ENCODE peak calls at places on chromosomes 7 and 10, in seven cellular contexts. One of them, this sample, is unnamed.

GRCh38 chr7:45162311-45162845 is 4.8 kb downstream of the RAMP3 start:
- DNase-seq in lower lobe of right lung: peak; percentile 24
- DNase-seq in right lobe of liver: peak; percentile 23
- DNase-seq in BE2C: no peak
- DNase-seq in tibial artery: no peak
- DNase-seq in left ventricle myocardium inferior: no peak
- DNase-seq in body of pancreas: no peak
- DNase-seq in this sample: no peak

GRCh38 chr10:1130226-1130625 is 74.0 kb downstream of the WDR37 start:
- DNase-seq in body of pancreas: no peak
- DNase-seq in left ventricle myocardium inferior: no peak
- DNase-seq in lower lobe of right lung: no peak
- DNase-seq in right lobe of liver: no peak
- DNase-seq in tibial artery: no peak
- DNase-seq in BE2C: no peak
- DNase-seq in this sample: no peak

GRCh38 chr7:115561341-115562110 is 469.0 kb downstream of the TFEC start:
- DNase-seq in right lobe of liver: no peak
- DNase-seq in lower lobe of right lung: no peak
- DNase-seq in tibial artery: no peak
- DNase-seq in body of pancreas: no peak
- DNase-seq in BE2C: no peak
- DNase-seq in left ventricle myocardium inferior: no peak
- DNase-seq in this sample: peak; percentile 82

GRCh38 chr7:140639366-140640053 is 1.1 kb downstream of the DENND2A start:
- DNase-seq in tibial artery: no peak
- DNase-seq in body of pancreas: no peak
- DNase-seq in right lobe of liver: no peak
- DNase-seq in left ventricle myocardium inferior: no peak
- DNase-seq in BE2C: no peak
- DNase-seq in lower lobe of right lung: no peak
- DNase-seq in this sample: peak; percentile 66

GRCh38 chr10:95655571-95656290 is 780 bp downstream of the ALDH18A1 start:
- DNase-seq in body of pancreas: no peak
- DNase-seq in lower lobe of right lung: no peak
- DNase-seq in tibial artery: peak; percentile 66
- DNase-seq in right lobe of liver: no peak
- DNase-seq in BE2C: peak; percentile 22
- DNase-seq in left ventricle myocardium inferior: no peak
- DNase-seq in this sample: no peak

GRCh38 chr7:26500749-26501352 is 209.2 kb downstream of the SNX10 start:
- DNase-seq in lower lobe of right lung: no peak
- DNase-seq in body of pancreas: no peak
- DNase-seq in right lobe of liver: no peak
- DNase-seq in BE2C: no peak
- DNase-seq in left ventricle myocardium inferior: no peak
- DNase-seq in tibial artery: no peak
- DNase-seq in this sample: no peak

GRCh38 chr10:131667047-131667446 is 233.8 kb upstream of the PPP2R2D start:
- DNase-seq in BE2C: no peak
- DNase-seq in body of pancreas: no peak
- DNase-seq in lower lobe of right lung: no peak
- DNase-seq in left ventricle myocardium inferior: no peak
- DNase-seq in tibial artery: no peak
- DNase-seq in right lobe of liver: no peak
- DNase-seq in this sample: no peak

GRCh38 chr7:12638851-12639467 is 48.5 kb upstream of the ARL4A start:
- DNase-seq in body of pancreas: no peak
- DNase-seq in right lobe of liver: no peak
- DNase-seq in BE2C: no peak
- DNase-seq in tibial artery: no peak
- DNase-seq in lower lobe of right lung: no peak
- DNase-seq in left ventricle myocardium inferior: no peak
- DNase-seq in this sample: no peak

GRCh38 chr7:53604201-53604600 is 568.8 kb downstream of the POM121L12 start:
- DNase-seq in BE2C: no peak
- DNase-seq in lower lobe of right lung: no peak
- DNase-seq in left ventricle myocardium inferior: no peak
- DNase-seq in tibial artery: no peak
- DNase-seq in right lobe of liver: no peak
- DNase-seq in body of pancreas: no peak
- DNase-seq in this sample: no peak

GRCh38 chr7:67463983-67464382 is 467.4 kb downstream of the TYW1 start:
- DNase-seq in body of pancreas: no peak
- DNase-seq in BE2C: peak; percentile 70
- DNase-seq in lower lobe of right lung: no peak
- DNase-seq in tibial artery: no peak
- DNase-seq in right lobe of liver: no peak
- DNase-seq in left ventricle myocardium inferior: no peak
- DNase-seq in this sample: no peak

GRCh38 chr10:98045785-98046389 is 15.5 kb upstream of the CRTAC1 start:
- DNase-seq in lower lobe of right lung: peak; percentile 60
- DNase-seq in body of pancreas: peak; percentile 60
- DNase-seq in tibial artery: no peak
- DNase-seq in BE2C: peak; percentile 64
- DNase-seq in left ventricle myocardium inferior: no peak
- DNase-seq in right lobe of liver: peak; percentile 59
- DNase-seq in this sample: no peak

GRCh38 chr7:101160917-101161316 is 4.5 kb downstream of the VGF start:
- DNase-seq in lower lobe of right lung: no peak
- DNase-seq in body of pancreas: no peak
- DNase-seq in BE2C: no peak
- DNase-seq in tibial artery: no peak
- DNase-seq in right lobe of liver: no peak
- DNase-seq in left ventricle myocardium inferior: no peak
- DNase-seq in this sample: no peak

GRCh38 chr10:129501652-129502436 is 34.8 kb downstream of the MGMT start:
- DNase-seq in BE2C: no peak
- DNase-seq in right lobe of liver: no peak
- DNase-seq in tibial artery: no peak
- DNase-seq in left ventricle myocardium inferior: no peak
- DNase-seq in lower lobe of right lung: no peak
- DNase-seq in body of pancreas: no peak
- DNase-seq in this sample: no peak

GRCh38 chr10:69344591-69345244 is 66.4 kb downstream of the HK1 start:
- DNase-seq in lower lobe of right lung: no peak
- DNase-seq in tibial artery: no peak
- DNase-seq in right lobe of liver: no peak
- DNase-seq in BE2C: no peak
- DNase-seq in left ventricle myocardium inferior: no peak
- DNase-seq in body of pancreas: no peak
- DNase-seq in this sample: no peak

GRCh38 chr10:83222300-83222699 is 917.0 kb upstream of the GHITM start:
- DNase-seq in BE2C: no peak
- DNase-seq in left ventricle myocardium inferior: no peak
- DNase-seq in right lobe of liver: no peak
- DNase-seq in tibial artery: no peak
- DNase-seq in lower lobe of right lung: no peak
- DNase-seq in body of pancreas: no peak
- DNase-seq in this sample: no peak

GRCh38 chr10:28734940-28735759 is 57.8 kb downstream of the BAMBI start:
- DNase-seq in left ventricle myocardium inferior: no peak
- DNase-seq in right lobe of liver: no peak
- DNase-seq in tibial artery: no peak
- DNase-seq in body of pancreas: no peak
- DNase-seq in BE2C: peak; percentile 31
- DNase-seq in lower lobe of right lung: no peak
- DNase-seq in this sample: peak; percentile 82

GRCh38 chr10:11058965-11059364 is 41.3 kb downstream of the CELF2 start:
- DNase-seq in left ventricle myocardium inferior: no peak
- DNase-seq in BE2C: no peak
- DNase-seq in lower lobe of right lung: no peak
- DNase-seq in right lobe of liver: no peak
- DNase-seq in body of pancreas: no peak
- DNase-seq in tibial artery: no peak
- DNase-seq in this sample: no peak

DNA sequence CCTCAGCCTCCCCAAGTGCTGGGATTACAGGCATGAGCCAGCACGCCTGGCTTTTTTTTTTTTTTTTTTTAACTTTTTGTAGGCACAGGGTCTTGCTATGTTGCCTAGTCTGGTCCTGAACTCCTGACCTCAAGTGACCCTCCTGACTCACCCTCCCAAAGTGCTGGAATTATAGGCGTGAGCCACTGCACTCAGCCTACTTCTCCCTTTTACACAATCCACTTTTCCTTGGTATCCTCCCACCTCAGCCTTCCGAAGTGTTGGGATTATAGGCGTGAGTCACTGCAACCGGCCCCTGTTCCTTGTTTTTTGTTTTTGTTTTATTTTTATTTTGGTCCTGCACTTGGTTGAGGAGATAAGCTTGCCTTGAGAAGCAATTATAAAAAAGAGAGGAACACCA is 75.9 kb upstream of the KMT2C start:
- DNase-seq in left ventricle myocardium inferior: no peak
- DNase-seq in BE2C: no peak
- DNase-seq in right lobe of liver: peak; percentile 3
- DNase-seq in body of pancreas: no peak
- DNase-seq in lower lobe of right lung: no peak
- DNase-seq in tibial artery: no peak
- DNase-seq in this sample: no peak
- TF ChIP-seq CTCF in left ventricle myocardium inferior: no peak
- TF ChIP-seq CTCF in BE2C: no peak
- TF ChIP-seq CTCF in right lobe of liver: no peak
- TF ChIP-seq CTCF in body of pancreas: no peak
- TF ChIP-seq CTCF in lower lobe of right lung: no peak
- TF ChIP-seq CTCF in tibial artery: no peak
- TF ChIP-seq CTCF in this sample: no peak

DNA sequence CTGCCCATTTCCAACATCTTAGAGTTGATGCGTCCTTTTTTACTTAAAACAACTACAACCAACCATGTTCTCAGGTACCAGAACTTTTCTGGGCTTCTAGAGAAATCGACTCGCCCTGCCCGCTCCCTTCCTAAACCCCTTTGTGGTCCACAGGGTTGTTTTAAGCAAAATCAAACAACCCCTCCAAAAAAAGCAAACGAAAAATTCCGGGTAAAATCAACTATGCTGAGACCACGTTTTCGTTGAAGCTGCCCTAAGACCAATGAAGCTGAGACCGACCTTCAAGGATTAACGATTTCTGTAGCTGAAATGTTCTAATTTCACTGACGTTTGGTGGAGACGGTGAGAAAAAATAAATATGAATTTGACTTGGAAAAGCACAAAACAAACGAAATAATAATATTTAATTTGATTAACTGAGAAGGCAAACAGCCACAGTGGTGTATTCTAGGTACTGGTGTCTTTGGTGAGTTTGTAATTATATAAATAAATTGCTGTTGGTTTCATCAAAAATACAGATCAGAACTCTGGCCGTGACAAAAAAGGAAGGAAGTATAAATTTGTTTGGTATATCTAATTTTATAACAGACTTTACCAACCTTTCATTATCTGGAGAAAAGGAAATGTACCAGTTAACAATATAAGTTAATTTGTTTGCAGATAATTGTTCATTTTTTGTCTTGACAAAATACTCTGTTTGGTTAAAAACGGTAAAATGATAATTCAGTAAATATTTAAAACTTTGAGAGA is 4.7 kb upstream of the IGF2BP3 start:
- DNase-seq in BE2C: no peak
- DNase-seq in lower lobe of right lung: no peak
- DNase-seq in tibial artery: no peak
- DNase-seq in left ventricle myocardium inferior: no peak
- DNase-seq in right lobe of liver: no peak
- DNase-seq in body of pancreas: no peak
- DNase-seq in this sample: no peak
- H3K4me3 ChIP-seq in BE2C: peak overlapping the region; percentile 97
- H3K4me3 ChIP-seq in lower lobe of right lung: peak overlapping the region; percentile 38
- H3K4me3 ChIP-seq in tibial artery: no peak overlapping the region
- H3K4me3 ChIP-seq in left ventricle myocardium inferior: peak overlapping the region; percentile 53
- H3K4me3 ChIP-seq in right lobe of liver: no peak overlapping the region
- H3K4me3 ChIP-seq in body of pancreas: no peak overlapping the region
- H3K4me3 ChIP-seq in this sample: peak overlapping the region; percentile 42

GRCh38 chr7:157682946-157683239 is 346.1 kb downstream of the DNAJB6 start:
- DNase-seq in tibial artery: no peak
- DNase-seq in body of pancreas: no peak
- DNase-seq in BE2C: no peak
- DNase-seq in left ventricle myocardium inferior: no peak
- DNase-seq in lower lobe of right lung: no peak
- DNase-seq in right lobe of liver: no peak
- DNase-seq in this sample: no peak

GRCh38 chr7:157684596-157685429 is 348.0 kb downstream of the DNAJB6 start:
- DNase-seq in left ventricle myocardium inferior: no peak
- DNase-seq in right lobe of liver: no peak
- DNase-seq in tibial artery: peak; percentile 50
- DNase-seq in BE2C: no peak
- DNase-seq in body of pancreas: peak; percentile 11
- DNase-seq in lower lobe of right lung: no peak
- DNase-seq in this sample: no peak

GRCh38 chr7:157684157-157684595 is 347.4 kb downstream of the DNAJB6 start:
- DNase-seq in right lobe of liver: no peak
- DNase-seq in left ventricle myocardium inferior: no peak
- DNase-seq in body of pancreas: no peak
- DNase-seq in lower lobe of right lung: no peak
- DNase-seq in BE2C: no peak
- DNase-seq in tibial artery: peak; percentile 38
- DNase-seq in this sample: no peak

GRCh38 chr7:157682064-157682945 is 345.5 kb downstream of the DNAJB6 start:
- DNase-seq in tibial artery: peak; percentile 50
- DNase-seq in lower lobe of right lung: no peak
- DNase-seq in body of pancreas: no peak
- DNase-seq in BE2C: no peak
- DNase-seq in left ventricle myocardium inferior: no peak
- DNase-seq in right lobe of liver: no peak
- DNase-seq in this sample: no peak

GRCh38 chr7:157683251-157684156 is 346.7 kb downstream of the DNAJB6 start:
- DNase-seq in body of pancreas: no peak
- DNase-seq in tibial artery: peak; percentile 25
- DNase-seq in BE2C: no peak
- DNase-seq in right lobe of liver: no peak
- DNase-seq in left ventricle myocardium inferior: no peak
- DNase-seq in lower lobe of right lung: no peak
- DNase-seq in this sample: no peak
- H3K27me3 ChIP-seq in body of pancreas: peaks cover 8% of the 10 kb centered on the region
- H3K27me3 ChIP-seq in tibial artery: no peaks in the 10 kb centered on the region
- H3K27me3 ChIP-seq in BE2C: peaks cover 9% of the 10 kb centered on the region
- H3K27me3 ChIP-seq in right lobe of liver: peaks cover 31% of the 10 kb centered on the region
- H3K27me3 ChIP-seq in left ventricle myocardium inferior: peaks cover 98% of the 10 kb centered on the region
- H3K27me3 ChIP-seq in lower lobe of right lung: peaks cover 94% of the 10 kb centered on the region
- H3K27me3 ChIP-seq in this sample: no peaks in the 10 kb centered on the region

GRCh38 chr10:13617146-13617545 is 30.4 kb downstream of the PRPF18 start:
- DNase-seq in lower lobe of right lung: no peak
- DNase-seq in body of pancreas: no peak
- DNase-seq in tibial artery: no peak
- DNase-seq in BE2C: no peak
- DNase-seq in right lobe of liver: no peak
- DNase-seq in left ventricle myocardium inferior: no peak
- DNase-seq in this sample: no peak
- TF ChIP-seq CTCF in lower lobe of right lung: no peak
- TF ChIP-seq CTCF in body of pancreas: no peak
- TF ChIP-seq CTCF in tibial artery: no peak
- TF ChIP-seq CTCF in BE2C: no peak
- TF ChIP-seq CTCF in right lobe of liver: no peak
- TF ChIP-seq CTCF in left ventricle myocardium inferior: no peak
- TF ChIP-seq CTCF in this sample: no peak

GRCh38 chr7:130891254-130892094 is 157.5 kb upstream of the KLF14 start:
- DNase-seq in lower lobe of right lung: peak; percentile 68
- DNase-seq in BE2C: no peak
- DNase-seq in left ventricle myocardium inferior: no peak
- DNase-seq in body of pancreas: no peak
- DNase-seq in tibial artery: peak; percentile 90
- DNase-seq in right lobe of liver: no peak
- DNase-seq in this sample: peak; percentile 91
- H3K4me3 ChIP-seq in lower lobe of right lung: peak overlapping the region; percentile 9
- H3K4me3 ChIP-seq in BE2C: no peak overlapping the region
- H3K4me3 ChIP-seq in left ventricle myocardium inferior: peak overlapping the region; percentile 22
- H3K4me3 ChIP-seq in body of pancreas: no peak overlapping the region
- H3K4me3 ChIP-seq in tibial artery: peak overlapping the region; percentile 15
- H3K4me3 ChIP-seq in right lobe of liver: no peak overlapping the region
- H3K4me3 ChIP-seq in this sample: no peak overlapping the region